ENCODE peak calls at places on chromosome 12, in ten cellular contexts. One of them, this sample, is unnamed.

GRCh38 chr12:102879144-102879763 is 37.8 kb downstream of the PAH start:
- DNase-seq in iPS-NIHi11: peak
- DNase-seq in Daoy: peak
- DNase-seq in left colon: peak
- DNase-seq in AG09319: peak
- DNase-seq in HT-29: peak
- DNase-seq in heart right ventricle: no peak
- DNase-seq in kidney: no peak
- DNase-seq in RPMI7951: peak
- DNase-seq in kidney glomerular epithelial cell: peak
- DNase-seq in this sample: peak

GRCh38 chr12:56487448-56488040 is 417 bp downstream of the GLS2 start:
- DNase-seq in iPS-NIHi11: peak
- DNase-seq in Daoy: peak
- DNase-seq in left colon: peak
- DNase-seq in AG09319: no peak
- DNase-seq in HT-29: peak
- DNase-seq in heart right ventricle: peak
- DNase-seq in kidney: peak
- DNase-seq in RPMI7951: no peak
- DNase-seq in kidney glomerular epithelial cell: no peak
- DNase-seq in this sample: peak

GRCh38 chr12:119444462-119445044 is 110.0 kb downstream of the CCDC60 start:
- DNase-seq in iPS-NIHi11: peak
- DNase-seq in Daoy: peak
- DNase-seq in left colon: peak
- DNase-seq in AG09319: no peak
- DNase-seq in HT-29: peak
- DNase-seq in heart right ventricle: peak
- DNase-seq in kidney: no peak
- DNase-seq in RPMI7951: peak
- DNase-seq in kidney glomerular epithelial cell: peak
- DNase-seq in this sample: peak

GRCh38 chr12:62537544-62537943 is 70.9 kb downstream of the MON2 start:
- DNase-seq in iPS-NIHi11: no peak
- DNase-seq in Daoy: peak
- DNase-seq in left colon: no peak
- DNase-seq in AG09319: peak
- DNase-seq in HT-29: peak
- DNase-seq in heart right ventricle: peak
- DNase-seq in kidney: no peak
- DNase-seq in RPMI7951: peak
- DNase-seq in kidney glomerular epithelial cell: peak
- DNase-seq in this sample: peak

GRCh38 chr12:104219908-104220404 is 4.4 kb downstream of the TXNRD1 start:
- DNase-seq in iPS-NIHi11: no peak
- DNase-seq in Daoy: peak
- DNase-seq in left colon: peak
- DNase-seq in AG09319: peak
- DNase-seq in HT-29: peak
- DNase-seq in heart right ventricle: no peak
- DNase-seq in kidney: no peak
- DNase-seq in RPMI7951: peak
- DNase-seq in kidney glomerular epithelial cell: peak
- DNase-seq in this sample: peak

GRCh38 chr12:47882796-47883546 is 21.8 kb downstream of the VDR start:
- DNase-seq in iPS-NIHi11: no peak
- DNase-seq in Daoy: peak
- DNase-seq in left colon: peak
- DNase-seq in AG09319: no peak
- DNase-seq in HT-29: peak
- DNase-seq in heart right ventricle: no peak
- DNase-seq in kidney: no peak
- DNase-seq in RPMI7951: peak
- DNase-seq in kidney glomerular epithelial cell: no peak
- DNase-seq in this sample: no peak

GRCh38 chr12:111766608-111767361 is at the start of gene ALDH2:
- DNase-seq in iPS-NIHi11: peak
- DNase-seq in Daoy: peak
- DNase-seq in left colon: peak
- DNase-seq in AG09319: no peak
- DNase-seq in HT-29: peak
- DNase-seq in heart right ventricle: peak
- DNase-seq in kidney: peak
- DNase-seq in RPMI7951: no peak
- DNase-seq in kidney glomerular epithelial cell: no peak
- DNase-seq in this sample: peak

GRCh38 chr12:55972045-55972843 is 1.6 kb upstream of the RAB5B start:
- DNase-seq in iPS-NIHi11: no peak
- DNase-seq in Daoy: peak
- DNase-seq in left colon: no peak
- DNase-seq in AG09319: no peak
- DNase-seq in HT-29: peak
- DNase-seq in heart right ventricle: no peak
- DNase-seq in kidney: no peak
- DNase-seq in RPMI7951: peak
- DNase-seq in kidney glomerular epithelial cell: peak
- DNase-seq in this sample: peak

GRCh38 chr12:27899151-27899661 is 73.3 kb downstream of the PTHLH start:
- DNase-seq in iPS-NIHi11: no peak
- DNase-seq in Daoy: peak
- DNase-seq in left colon: no peak
- DNase-seq in AG09319: peak
- DNase-seq in HT-29: no peak
- DNase-seq in heart right ventricle: no peak
- DNase-seq in kidney: no peak
- DNase-seq in RPMI7951: peak
- DNase-seq in kidney glomerular epithelial cell: peak
- DNase-seq in this sample: no peak

GRCh38 chr12:29545102-29545467 is 47.6 kb upstream of the OVCH1 start:
- DNase-seq in iPS-NIHi11: no peak
- DNase-seq in Daoy: no peak
- DNase-seq in left colon: no peak
- DNase-seq in AG09319: no peak
- DNase-seq in HT-29: no peak
- DNase-seq in heart right ventricle: no peak
- DNase-seq in kidney: no peak
- DNase-seq in RPMI7951: no peak
- DNase-seq in kidney glomerular epithelial cell: no peak
- DNase-seq in this sample: no peak

GRCh38 chr12:51631591-51631990 is 40.6 kb downstream of the SCN8A start:
- DNase-seq in iPS-NIHi11: no peak
- DNase-seq in Daoy: peak
- DNase-seq in left colon: no peak
- DNase-seq in AG09319: no peak
- DNase-seq in HT-29: no peak
- DNase-seq in heart right ventricle: no peak
- DNase-seq in kidney: no peak
- DNase-seq in RPMI7951: peak
- DNase-seq in kidney glomerular epithelial cell: peak
- DNase-seq in this sample: peak

GRCh38 chr12:110661337-110661972 is 27.5 kb downstream of the HVCN1 start:
- DNase-seq in iPS-NIHi11: no peak
- DNase-seq in Daoy: no peak
- DNase-seq in left colon: peak
- DNase-seq in AG09319: no peak
- DNase-seq in HT-29: no peak
- DNase-seq in heart right ventricle: peak
- DNase-seq in kidney: peak
- DNase-seq in RPMI7951: no peak
- DNase-seq in kidney glomerular epithelial cell: no peak
- DNase-seq in this sample: no peak

GRCh38 chr12:68888243-68888642 is 44.7 kb downstream of the CPM start:
- DNase-seq in iPS-NIHi11: no peak
- DNase-seq in Daoy: no peak
- DNase-seq in left colon: no peak
- DNase-seq in AG09319: no peak
- DNase-seq in HT-29: no peak
- DNase-seq in heart right ventricle: no peak
- DNase-seq in kidney: no peak
- DNase-seq in RPMI7951: no peak
- DNase-seq in kidney glomerular epithelial cell: no peak
- DNase-seq in this sample: no peak

GRCh38 chr12:43835656-43836454 is at the start of gene TMEM117:
- DNase-seq in iPS-NIHi11: peak
- DNase-seq in Daoy: peak
- DNase-seq in left colon: peak
- DNase-seq in AG09319: no peak
- DNase-seq in HT-29: peak
- DNase-seq in heart right ventricle: peak
- DNase-seq in kidney: peak
- DNase-seq in RPMI7951: peak
- DNase-seq in kidney glomerular epithelial cell: peak
- DNase-seq in this sample: peak

GRCh38 chr12:23041774-23042173 is 416.8 kb downstream of the ETNK1 start:
- DNase-seq in iPS-NIHi11: no peak
- DNase-seq in Daoy: no peak
- DNase-seq in left colon: no peak
- DNase-seq in AG09319: no peak
- DNase-seq in HT-29: no peak
- DNase-seq in heart right ventricle: no peak
- DNase-seq in kidney: no peak
- DNase-seq in RPMI7951: no peak
- DNase-seq in kidney glomerular epithelial cell: no peak
- DNase-seq in this sample: no peak

GRCh38 chr12:58801986-58802385 is 118.3 kb downstream of the LRIG3 start:
- DNase-seq in iPS-NIHi11: no peak
- DNase-seq in Daoy: no peak
- DNase-seq in left colon: no peak
- DNase-seq in AG09319: no peak
- DNase-seq in HT-29: no peak
- DNase-seq in heart right ventricle: no peak
- DNase-seq in kidney: no peak
- DNase-seq in RPMI7951: no peak
- DNase-seq in kidney glomerular epithelial cell: no peak
- DNase-seq in this sample: no peak

GRCh38 chr12:28857327-28857726 is 291.8 kb upstream of the FAR2 start:
- DNase-seq in iPS-NIHi11: no peak
- DNase-seq in Daoy: no peak
- DNase-seq in left colon: no peak
- DNase-seq in AG09319: no peak
- DNase-seq in HT-29: peak
- DNase-seq in heart right ventricle: no peak
- DNase-seq in kidney: no peak
- DNase-seq in RPMI7951: no peak
- DNase-seq in kidney glomerular epithelial cell: no peak
- DNase-seq in this sample: no peak

GRCh38 chr12:55847603-55848329 is 5.0 kb upstream of the MMP19 start:
- DNase-seq in iPS-NIHi11: peak
- DNase-seq in Daoy: peak
- DNase-seq in left colon: peak
- DNase-seq in AG09319: peak
- DNase-seq in HT-29: no peak
- DNase-seq in heart right ventricle: peak
- DNase-seq in kidney: peak
- DNase-seq in RPMI7951: peak
- DNase-seq in kidney glomerular epithelial cell: peak
- DNase-seq in this sample: no peak

GRCh38 chr12:4908694-4909396 is 860 bp upstream of the KCNA1 start:
- DNase-seq in iPS-NIHi11: peak
- DNase-seq in Daoy: peak
- DNase-seq in left colon: no peak
- DNase-seq in AG09319: no peak
- DNase-seq in HT-29: no peak
- DNase-seq in heart right ventricle: no peak
- DNase-seq in kidney: peak
- DNase-seq in RPMI7951: no peak
- DNase-seq in kidney glomerular epithelial cell: no peak
- DNase-seq in this sample: no peak

GRCh38 chr12:22437031-22437806 is 102.7 kb upstream of the ST8SIA1 start:
- DNase-seq in iPS-NIHi11: no peak
- DNase-seq in Daoy: peak
- DNase-seq in left colon: no peak
- DNase-seq in AG09319: no peak
- DNase-seq in HT-29: peak
- DNase-seq in heart right ventricle: no peak
- DNase-seq in kidney: peak
- DNase-seq in RPMI7951: peak
- DNase-seq in kidney glomerular epithelial cell: no peak
- DNase-seq in this sample: no peak

GRCh38 chr12:58711968-58712367 is 208.3 kb downstream of the LRIG3 start:
- DNase-seq in iPS-NIHi11: no peak
- DNase-seq in Daoy: no peak
- DNase-seq in left colon: no peak
- DNase-seq in AG09319: no peak
- DNase-seq in HT-29: no peak
- DNase-seq in heart right ventricle: no peak
- DNase-seq in kidney: no peak
- DNase-seq in RPMI7951: peak
- DNase-seq in kidney glomerular epithelial cell: no peak
- DNase-seq in this sample: no peak

GRCh38 chr12:63955831-63956685 is 111.6 kb downstream of the SRGAP1 start:
- DNase-seq in iPS-NIHi11: no peak
- DNase-seq in Daoy: no peak
- DNase-seq in left colon: no peak
- DNase-seq in AG09319: no peak
- DNase-seq in HT-29: no peak
- DNase-seq in heart right ventricle: no peak
- DNase-seq in kidney: no peak
- DNase-seq in RPMI7951: peak
- DNase-seq in kidney glomerular epithelial cell: no peak
- DNase-seq in this sample: no peak

GRCh38 chr12:113136128-113136989 is 798 bp upstream of the RASAL1 start:
- DNase-seq in iPS-NIHi11: peak
- DNase-seq in Daoy: peak
- DNase-seq in left colon: peak
- DNase-seq in AG09319: no peak
- DNase-seq in HT-29: no peak
- DNase-seq in heart right ventricle: no peak
- DNase-seq in kidney: peak
- DNase-seq in RPMI7951: no peak
- DNase-seq in kidney glomerular epithelial cell: peak
- DNase-seq in this sample: peak

GRCh38 chr12:61414470-61414869 is 845.7 kb upstream of the USP15 start:
- DNase-seq in iPS-NIHi11: no peak
- DNase-seq in Daoy: no peak
- DNase-seq in left colon: no peak
- DNase-seq in AG09319: no peak
- DNase-seq in HT-29: no peak
- DNase-seq in heart right ventricle: no peak
- DNase-seq in kidney: no peak
- DNase-seq in RPMI7951: no peak
- DNase-seq in kidney glomerular epithelial cell: no peak
- DNase-seq in this sample: no peak

GRCh38 chr12:31471823-31472222 is 119.1 kb downstream of the DENND5B start:
- DNase-seq in iPS-NIHi11: no peak
- DNase-seq in Daoy: peak
- DNase-seq in left colon: no peak
- DNase-seq in AG09319: no peak
- DNase-seq in HT-29: peak
- DNase-seq in heart right ventricle: no peak
- DNase-seq in kidney: no peak
- DNase-seq in RPMI7951: peak
- DNase-seq in kidney glomerular epithelial cell: no peak
- DNase-seq in this sample: no peak

GRCh38 chr12:112097641-112098040 is 10.9 kb downstream of the NAA25 start:
- DNase-seq in iPS-NIHi11: no peak
- DNase-seq in Daoy: no peak
- DNase-seq in left colon: no peak
- DNase-seq in AG09319: no peak
- DNase-seq in HT-29: no peak
- DNase-seq in heart right ventricle: no peak
- DNase-seq in kidney: no peak
- DNase-seq in RPMI7951: no peak
- DNase-seq in kidney glomerular epithelial cell: no peak
- DNase-seq in this sample: no peak

GRCh38 chr12:2166696-2167095 is 113.9 kb downstream of the CACNA1C start:
- DNase-seq in iPS-NIHi11: no peak
- DNase-seq in Daoy: no peak
- DNase-seq in left colon: no peak
- DNase-seq in AG09319: no peak
- DNase-seq in HT-29: no peak
- DNase-seq in heart right ventricle: no peak
- DNase-seq in kidney: no peak
- DNase-seq in RPMI7951: no peak
- DNase-seq in kidney glomerular epithelial cell: no peak
- DNase-seq in this sample: no peak